ENCODE peak calls at places on chromosome 10, in six cellular contexts. R is heart right ventricle, N is kidney, F is H1, A is stomach, I is MM.1S. B is an unnamed sample.

GRCh38 chr10:133068111-133068740 is 19.5 kb upstream of the ADGRA1 start:
- DNase-seq in R (no peak), I (no peak), F (no peak), A (no peak), N (no peak), B (no peak)

GRCh38 chr10:44947356-44948152 is 12.0 kb upstream of the RASSF4 start:
- DNase-seq in R (no peak), A (no peak), F (no peak), I (no peak), N (no peak), B (peak; percentile 22)

GRCh38 chr10:46255696-46256355 is 31.0 kb upstream of the ANTXRL start:
- DNase-seq in R (peak; percentile 81), I (peak; percentile 33), F (peak; percentile 62), N (no peak), A (peak; percentile 66), B (peak; percentile 62)

GRCh38 chr10:102405632-102406031 is 10.1 kb downstream of the NFKB2 start:
- DNase-seq in I (no peak), F (no peak), A (no peak), R (no peak), N (peak; percentile 61), B (no peak)

GRCh38 chr10:90743291-90743690 is 114.5 kb downstream of the HTR7 start:
- DNase-seq in A (no peak), F (no peak), N (no peak), R (no peak), I (no peak), B (no peak)

GRCh38 chr10:62045765-62046521 is 144.4 kb downstream of the ARID5B start:
- DNase-seq in I (peak; percentile 16), F (no peak), R (no peak), A (no peak), N (no peak), B (no peak)

GRCh38 chr10:5252177-5253037 is 55.8 kb downstream of the AKR1C4 start:
- DNase-seq in F (no peak), I (no peak), A (no peak), R (no peak), N (no peak), B (no peak)

GRCh38 chr10:125797424-125797823 is 21.8 kb upstream of the MMP21 start:
- DNase-seq in I (peak; percentile 70), R (no peak), A (no peak), N (no peak), F (no peak), B (no peak)

DNA sequence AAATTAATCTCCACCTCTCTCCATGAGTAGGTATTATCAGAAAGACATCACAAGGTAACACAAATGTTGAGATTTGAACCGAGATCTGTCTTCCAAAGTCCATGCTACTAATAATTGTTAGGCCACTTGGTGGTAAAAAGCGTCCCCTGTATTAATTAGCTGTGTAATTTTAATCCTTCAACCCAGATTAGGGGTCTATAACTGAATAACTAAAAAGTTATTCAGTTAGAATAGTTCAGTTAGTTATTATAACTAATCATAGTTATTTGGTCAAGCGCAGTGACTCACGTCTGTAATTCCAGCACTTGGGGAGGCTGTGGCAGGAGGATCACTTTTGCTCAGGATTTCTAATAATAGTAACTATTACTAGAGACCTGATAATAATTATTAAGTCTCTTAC is 5.6 kb downstream of the PDSS1 start:
- DNase-seq in A (no peak), N (no peak), F (no peak), R (no peak), I (no peak), B (no peak)
- TF ChIP-seq CTCF in A (no peak), N (no peak), F (no peak), R (no peak), I (no peak), B (no peak)

GRCh38 chr10:50343702-50344331 is 92.5 kb upstream of the ASAH2 start:
- DNase-seq in F (no peak), A (no peak), N (no peak), I (no peak), R (no peak), B (no peak)

GRCh38 chr10:50350366-50350765 is 99.0 kb upstream of the ASAH2 start:
- DNase-seq in N (no peak), R (no peak), F (no peak), A (no peak), I (no peak), B (no peak)

GRCh38 chr10:50346947-50347346 is 95.6 kb upstream of the ASAH2 start:
- DNase-seq in N (no peak), R (no peak), I (no peak), A (no peak), F (no peak), B (no peak)

GRCh38 chr10:50349554-50349953 is 98.2 kb upstream of the ASAH2 start:
- DNase-seq in A (no peak), N (no peak), I (no peak), R (no peak), F (no peak), B (no peak)

GRCh38 chr10:50347394-50347802 is 96.1 kb upstream of the ASAH2 start:
- DNase-seq in F (no peak), A (no peak), N (no peak), I (no peak), R (no peak), B (no peak)
- TF ChIP-seq CTCF in F (no peak), A (no peak), N (no peak), I (no peak), R (no peak), B (no peak)

GRCh38 chr10:1964476-1964875 is 227.2 kb upstream of the ADARB2 start:
- DNase-seq in N (no peak), A (no peak), F (no peak), I (no peak), R (no peak), B (no peak)

GRCh38 chr10:1966698-1967097 is 229.4 kb upstream of the ADARB2 start:
- DNase-seq in A (no peak), N (no peak), F (no peak), R (no peak), I (no peak), B (no peak)

GRCh38 chr10:1957057-1957456 is 219.7 kb upstream of the ADARB2 start:
- DNase-seq in F (no peak), N (no peak), I (no peak), A (no peak), R (no peak), B (no peak)

GRCh38 chr10:1963341-1963740 is 226.0 kb upstream of the ADARB2 start:
- DNase-seq in F (no peak), R (no peak), N (no peak), A (no peak), I (no peak), B (no peak)

DNA sequence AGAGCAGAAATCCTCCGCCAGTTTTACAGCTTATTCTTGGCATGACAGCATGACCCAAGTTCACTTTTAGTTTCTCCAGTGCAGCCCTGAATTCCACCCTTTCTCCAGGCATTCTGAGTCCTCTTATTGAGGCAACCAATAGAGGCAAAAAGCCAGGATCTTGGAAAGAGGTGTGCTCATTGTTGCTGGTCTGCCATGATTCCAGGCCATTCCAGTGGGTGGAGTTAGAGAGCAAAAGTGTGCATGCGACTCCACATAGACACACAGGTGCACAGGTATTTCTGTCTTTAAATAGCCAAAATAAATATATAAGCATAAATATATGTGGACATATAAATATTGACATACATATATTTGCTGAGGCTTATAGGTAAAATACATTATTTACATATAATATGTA is 224.7 kb upstream of the ADARB2 start:
- DNase-seq in F (no peak), A (no peak), I (no peak), R (no peak), N (no peak), B (no peak)
- TF ChIP-seq CTCF in F (peak; percentile 57), A (no peak), I (no peak), R (no peak), N (no peak), B (no peak)

GRCh38 chr10:71646592-71647292 is 72.8 kb downstream of the C10orf105 start:
- DNase-seq in A (no peak), F (no peak), I (no peak), R (no peak), N (no peak), B (no peak)

GRCh38 chr10:71648595-71649320 is 70.8 kb downstream of the C10orf105 start:
- DNase-seq in A (no peak), N (no peak), R (no peak), I (no peak), F (no peak), B (no peak)

GRCh38 chr10:71649631-71650030 is 69.9 kb downstream of the C10orf105 start:
- DNase-seq in I (no peak), F (no peak), N (no peak), A (no peak), R (no peak), B (no peak)

GRCh38 chr10:71646051-71646450 is 73.5 kb downstream of the C10orf105 start:
- DNase-seq in F (no peak), A (no peak), I (no peak), R (no peak), N (no peak), B (no peak)

DNA sequence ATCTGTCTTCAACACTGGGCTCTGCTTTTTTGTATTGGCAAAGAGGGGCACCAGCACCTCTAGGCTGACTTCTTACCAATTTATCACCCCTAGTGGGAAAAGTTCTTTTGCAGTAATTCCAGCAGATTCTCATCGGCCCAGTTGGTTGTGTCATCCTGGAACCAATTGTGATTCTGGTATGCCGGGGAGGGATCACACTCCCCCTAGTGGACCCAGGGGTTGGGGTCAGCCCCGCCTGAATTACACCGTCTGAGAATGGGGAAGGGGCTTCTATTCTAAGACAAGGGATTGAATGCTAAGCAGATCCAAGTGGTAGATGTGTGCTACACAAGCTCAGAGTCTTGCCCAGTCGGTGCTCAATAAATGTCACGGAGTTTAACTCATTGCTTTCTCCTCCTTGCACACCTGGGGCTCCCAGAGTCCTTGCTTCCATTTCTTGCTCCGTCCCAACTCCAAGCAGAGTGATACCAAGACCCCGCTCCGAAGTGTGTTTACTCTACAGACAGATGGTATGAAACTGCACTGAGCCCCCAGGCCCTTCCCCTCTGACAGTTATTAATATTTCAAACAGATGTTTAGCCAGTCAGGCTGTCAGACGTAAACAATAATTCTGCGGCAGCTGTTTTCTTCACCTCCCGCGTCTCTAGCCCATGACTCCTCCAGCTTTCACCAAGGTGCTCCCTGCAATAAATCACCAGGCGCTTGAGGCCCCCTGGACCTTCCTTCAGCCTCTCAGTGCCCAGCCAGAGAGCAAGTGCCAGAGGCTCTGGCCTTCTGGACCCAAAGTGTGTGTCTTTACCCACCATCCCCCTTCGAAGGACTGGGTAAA is 71.8 kb downstream of the C10orf105 start:
- DNase-seq in I (no peak), F (no peak), N (no peak), A (no peak), R (no peak), B (no peak)
- TF ChIP-seq CTCF in I (peak; percentile 44), F (peak; percentile 84), N (peak; percentile 24), A (peak; percentile 19), R (peak; percentile 38), B (peak; percentile 73)

DNA sequence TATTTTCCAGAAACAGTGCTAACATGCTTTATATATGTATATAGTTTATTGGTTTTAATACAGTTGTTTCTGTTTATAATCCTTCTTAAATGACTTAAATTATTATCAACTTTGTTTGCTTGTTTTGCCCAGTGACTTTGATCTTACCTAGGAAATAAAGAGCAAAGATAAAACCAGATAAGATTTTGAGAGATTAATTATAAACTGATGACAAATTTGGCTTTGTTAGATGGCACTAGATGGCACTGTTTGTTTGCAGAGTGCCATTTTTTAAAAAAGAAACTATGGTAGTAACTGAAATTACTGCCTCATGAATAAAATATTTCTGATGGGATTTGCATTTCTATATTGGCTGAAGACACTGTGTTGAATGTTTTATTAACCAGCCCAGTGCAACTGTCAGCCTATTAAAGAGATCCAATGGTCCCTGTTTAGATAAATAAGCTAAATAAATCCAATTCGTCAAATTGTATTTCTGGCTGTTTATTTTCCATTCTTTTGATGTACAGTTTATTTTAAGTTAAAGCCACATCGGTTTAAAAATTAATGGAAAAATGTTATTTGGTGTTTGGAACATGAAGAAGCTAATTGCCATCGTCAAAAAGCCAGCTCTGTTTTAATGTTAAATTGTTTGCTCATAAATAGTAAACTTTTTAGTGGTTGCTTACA is 28.7 kb downstream of the VTI1A start:
- DNase-seq in N (no peak), R (no peak), I (peak; percentile 37), F (no peak), A (no peak), B (no peak)
- TF ChIP-seq CTCF in N (peak; percentile 45), R (peak; percentile 37), I (peak; percentile 52), F (peak; percentile 22), A (no peak), B (peak; percentile 63)